ENCODE peak calls at places on chromosomes 11 and 22, in nine cellular contexts. One of them, this sample, is unnamed.

GRCh38 chr22:45961679-45962430 is 15.1 kb downstream of the WNT7B start:
- DNase-seq in psoas muscle: no peak
- DNase-seq in PC-9: peak; percentile 77
- DNase-seq in lower lobe of right lung: no peak
- DNase-seq in A549: no peak
- DNase-seq in fibroblast of mammary gland: no peak
- DNase-seq in Peyer's patch: no peak
- DNase-seq in neural crest cell: no peak
- DNase-seq in GM12865: no peak
- DNase-seq in this sample: no peak

GRCh38 chr22:23608583-23608982 is 23.5 kb downstream of the DRICH1 start:
- DNase-seq in psoas muscle: no peak
- DNase-seq in PC-9: no peak
- DNase-seq in lower lobe of right lung: no peak
- DNase-seq in A549: no peak
- DNase-seq in fibroblast of mammary gland: no peak
- DNase-seq in Peyer's patch: no peak
- DNase-seq in neural crest cell: peak; percentile 30
- DNase-seq in GM12865: no peak
- DNase-seq in this sample: no peak

GRCh38 chr11:15826008-15826650 is 530.2 kb downstream of the SOX6 start:
- DNase-seq in psoas muscle: no peak
- DNase-seq in PC-9: no peak
- DNase-seq in lower lobe of right lung: no peak
- DNase-seq in A549: no peak
- DNase-seq in fibroblast of mammary gland: no peak
- DNase-seq in Peyer's patch: no peak
- DNase-seq in neural crest cell: no peak
- DNase-seq in GM12865: no peak
- DNase-seq in this sample: no peak

GRCh38 chr22:41028841-41029240 is 63.6 kb upstream of the EP300 start:
- DNase-seq in psoas muscle: no peak
- DNase-seq in PC-9: peak; percentile 10
- DNase-seq in lower lobe of right lung: no peak
- DNase-seq in A549: no peak
- DNase-seq in fibroblast of mammary gland: peak; percentile 94
- DNase-seq in Peyer's patch: no peak
- DNase-seq in neural crest cell: no peak
- DNase-seq in GM12865: peak; percentile 18
- DNase-seq in this sample: no peak

GRCh38 chr22:25845985-25846745 is 104.2 kb downstream of the MYO18B start:
- DNase-seq in psoas muscle: no peak
- DNase-seq in PC-9: no peak
- DNase-seq in lower lobe of right lung: no peak
- DNase-seq in A549: no peak
- DNase-seq in fibroblast of mammary gland: no peak
- DNase-seq in Peyer's patch: no peak
- DNase-seq in neural crest cell: no peak
- DNase-seq in GM12865: peak; percentile 70
- DNase-seq in this sample: no peak

GRCh38 chr11:47941907-47942558 is 38.3 kb upstream of the PTPRJ start:
- DNase-seq in psoas muscle: no peak
- DNase-seq in PC-9: no peak
- DNase-seq in lower lobe of right lung: no peak
- DNase-seq in A549: no peak
- DNase-seq in fibroblast of mammary gland: no peak
- DNase-seq in Peyer's patch: no peak
- DNase-seq in neural crest cell: no peak
- DNase-seq in GM12865: peak; percentile 25
- DNase-seq in this sample: no peak

GRCh38 chr11:1832181-1832988 is 2.4 kb upstream of the SYT8 start:
- DNase-seq in psoas muscle: peak; percentile 66
- DNase-seq in PC-9: peak; percentile 56
- DNase-seq in lower lobe of right lung: peak; percentile 70
- DNase-seq in A549: peak; percentile 69
- DNase-seq in fibroblast of mammary gland: no peak
- DNase-seq in Peyer's patch: peak; percentile 77
- DNase-seq in neural crest cell: peak; percentile 78
- DNase-seq in GM12865: peak; percentile 38
- DNase-seq in this sample: no peak

GRCh38 chr22:49119551-49119952 is 708.1 kb downstream of the BRD1 start:
- DNase-seq in psoas muscle: peak; percentile 51
- DNase-seq in PC-9: no peak
- DNase-seq in lower lobe of right lung: no peak
- DNase-seq in A549: no peak
- DNase-seq in fibroblast of mammary gland: no peak
- DNase-seq in Peyer's patch: no peak
- DNase-seq in neural crest cell: no peak
- DNase-seq in GM12865: no peak
- DNase-seq in this sample: no peak

GRCh38 chr11:99739464-99740089 is 718.8 kb downstream of the CNTN5 start:
- DNase-seq in psoas muscle: no peak
- DNase-seq in PC-9: peak; percentile 3
- DNase-seq in lower lobe of right lung: no peak
- DNase-seq in A549: peak; percentile 3
- DNase-seq in fibroblast of mammary gland: peak; percentile 44
- DNase-seq in Peyer's patch: no peak
- DNase-seq in neural crest cell: peak; percentile 32
- DNase-seq in GM12865: peak; percentile 40
- DNase-seq in this sample: no peak

GRCh38 chr11:73072935-73073481 is 69.1 kb downstream of the FCHSD2 start:
- DNase-seq in psoas muscle: no peak
- DNase-seq in PC-9: peak; percentile 21
- DNase-seq in lower lobe of right lung: no peak
- DNase-seq in A549: peak; percentile 18
- DNase-seq in fibroblast of mammary gland: peak; percentile 31
- DNase-seq in Peyer's patch: no peak
- DNase-seq in neural crest cell: no peak
- DNase-seq in GM12865: peak; percentile 77
- DNase-seq in this sample: no peak

DNA sequence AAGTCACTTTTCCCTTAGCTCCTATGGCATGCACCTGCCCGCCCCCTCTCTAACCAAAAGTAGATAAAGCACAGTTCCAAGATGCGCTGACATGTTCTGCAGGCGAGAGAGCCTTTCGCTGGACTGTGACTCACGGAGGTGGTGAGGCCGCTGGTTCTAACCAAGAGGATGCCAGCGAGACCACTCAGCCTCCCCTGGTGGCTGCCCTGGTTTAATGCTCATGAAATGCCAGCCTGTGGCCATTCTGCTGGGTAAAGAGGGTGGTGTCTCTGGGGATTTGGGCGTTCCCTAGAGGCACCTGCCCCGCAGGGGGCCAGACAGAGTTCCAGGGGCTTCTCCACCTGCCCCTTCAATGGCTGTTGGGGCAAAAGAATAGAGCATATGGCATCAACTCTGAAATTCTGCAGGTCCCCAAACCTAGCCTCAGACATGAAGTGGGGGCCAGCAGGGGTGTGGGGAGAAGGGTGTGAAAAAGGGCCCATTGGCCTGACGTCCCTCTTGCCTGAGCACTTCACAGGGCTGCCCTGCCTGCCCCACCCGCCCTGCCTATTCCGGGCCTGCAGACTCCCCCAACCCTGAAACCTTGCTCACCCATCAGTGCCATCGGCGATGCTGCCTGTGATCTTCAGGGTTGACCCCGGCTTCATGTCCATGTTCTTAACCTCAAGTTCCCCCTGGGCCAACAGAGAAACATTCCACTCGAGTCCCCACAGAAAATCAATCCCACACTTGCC is 8.5 kb downstream of the LGALS2 start:
- DNase-seq in psoas muscle: no peak
- DNase-seq in PC-9: peak; percentile 33
- DNase-seq in lower lobe of right lung: no peak
- DNase-seq in A549: peak; percentile 62
- DNase-seq in fibroblast of mammary gland: no peak
- DNase-seq in Peyer's patch: no peak
- DNase-seq in neural crest cell: no peak
- DNase-seq in GM12865: no peak
- DNase-seq in this sample: no peak
- TF ChIP-seq CTCF in psoas muscle: no peak
- TF ChIP-seq CTCF in PC-9: peak; percentile 39
- TF ChIP-seq CTCF in lower lobe of right lung: no peak
- TF ChIP-seq CTCF in A549: no peak
- TF ChIP-seq CTCF in fibroblast of mammary gland: no peak
- TF ChIP-seq CTCF in Peyer's patch: no peak
- TF ChIP-seq CTCF in neural crest cell: no peak
- TF ChIP-seq CTCF in GM12865: no peak
- TF ChIP-seq CTCF in this sample: peak; percentile 49

GRCh38 chr11:112834277-112834755 is 126.9 kb upstream of the NCAM1 start:
- DNase-seq in psoas muscle: peak; percentile 61
- DNase-seq in PC-9: no peak
- DNase-seq in lower lobe of right lung: no peak
- DNase-seq in A549: no peak
- DNase-seq in fibroblast of mammary gland: no peak
- DNase-seq in Peyer's patch: no peak
- DNase-seq in neural crest cell: no peak
- DNase-seq in GM12865: no peak
- DNase-seq in this sample: no peak

GRCh38 chr11:112841719-112842118 is 119.5 kb upstream of the NCAM1 start:
- DNase-seq in psoas muscle: no peak
- DNase-seq in PC-9: no peak
- DNase-seq in lower lobe of right lung: no peak
- DNase-seq in A549: no peak
- DNase-seq in fibroblast of mammary gland: no peak
- DNase-seq in Peyer's patch: no peak
- DNase-seq in neural crest cell: no peak
- DNase-seq in GM12865: no peak
- DNase-seq in this sample: no peak

GRCh38 chr11:112839051-112839450 is 122.2 kb upstream of the NCAM1 start:
- DNase-seq in psoas muscle: no peak
- DNase-seq in PC-9: no peak
- DNase-seq in lower lobe of right lung: no peak
- DNase-seq in A549: no peak
- DNase-seq in fibroblast of mammary gland: no peak
- DNase-seq in Peyer's patch: no peak
- DNase-seq in neural crest cell: no peak
- DNase-seq in GM12865: no peak
- DNase-seq in this sample: no peak

GRCh38 chr11:112835556-112835955 is 125.7 kb upstream of the NCAM1 start:
- DNase-seq in psoas muscle: no peak
- DNase-seq in PC-9: no peak
- DNase-seq in lower lobe of right lung: no peak
- DNase-seq in A549: no peak
- DNase-seq in fibroblast of mammary gland: no peak
- DNase-seq in Peyer's patch: no peak
- DNase-seq in neural crest cell: no peak
- DNase-seq in GM12865: no peak
- DNase-seq in this sample: no peak

GRCh38 chr11:112837162-112837826 is 123.9 kb upstream of the NCAM1 start:
- DNase-seq in psoas muscle: no peak
- DNase-seq in PC-9: no peak
- DNase-seq in lower lobe of right lung: no peak
- DNase-seq in A549: no peak
- DNase-seq in fibroblast of mammary gland: no peak
- DNase-seq in Peyer's patch: no peak
- DNase-seq in neural crest cell: no peak
- DNase-seq in GM12865: peak; percentile 8
- DNase-seq in this sample: no peak
- TF ChIP-seq CTCF in psoas muscle: peak; percentile 12
- TF ChIP-seq CTCF in PC-9: peak; percentile 24
- TF ChIP-seq CTCF in lower lobe of right lung: no peak
- TF ChIP-seq CTCF in A549: no peak
- TF ChIP-seq CTCF in fibroblast of mammary gland: no peak
- TF ChIP-seq CTCF in Peyer's patch: no peak
- TF ChIP-seq CTCF in neural crest cell: no peak
- TF ChIP-seq CTCF in GM12865: no peak
- TF ChIP-seq CTCF in this sample: peak; percentile 33

DNA sequence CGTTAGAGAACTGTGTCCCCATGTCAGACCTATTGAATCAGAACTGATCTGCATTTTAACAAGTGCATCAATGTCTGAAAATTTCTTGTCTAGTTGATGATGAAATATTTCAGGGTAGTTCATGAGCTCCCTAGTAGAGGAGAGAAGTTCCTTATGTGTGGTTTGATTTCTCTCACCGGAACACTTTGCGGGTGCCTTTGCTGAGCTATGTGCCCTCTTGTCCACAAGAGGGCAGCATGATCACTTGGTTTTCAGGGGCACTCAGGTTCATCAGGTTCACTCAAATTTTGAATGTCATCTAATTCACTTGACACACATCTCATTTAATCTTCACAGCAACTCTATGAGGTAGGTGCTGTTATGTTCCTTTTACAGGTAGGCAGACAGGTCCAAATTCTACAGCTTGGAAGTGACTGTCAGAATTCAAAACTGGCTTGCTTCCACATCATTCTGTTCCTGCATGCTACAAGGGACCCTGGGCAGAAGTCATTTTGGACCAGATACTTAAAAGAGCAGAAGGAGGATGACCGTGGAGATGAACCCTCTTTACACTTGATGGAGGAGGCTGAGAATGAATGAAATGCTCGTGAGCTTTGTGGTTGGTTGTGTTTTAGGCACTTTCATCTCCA is 55.6 kb downstream of the P4HA3 start:
- DNase-seq in psoas muscle: peak; percentile 28
- DNase-seq in PC-9: peak; percentile 60
- DNase-seq in lower lobe of right lung: peak; percentile 50
- DNase-seq in A549: peak; percentile 74
- DNase-seq in fibroblast of mammary gland: peak; percentile 73
- DNase-seq in Peyer's patch: peak; percentile 78
- DNase-seq in neural crest cell: peak; percentile 44
- DNase-seq in GM12865: peak; percentile 67
- DNase-seq in this sample: no peak
- TF ChIP-seq CTCF in psoas muscle: peak; percentile 93
- TF ChIP-seq CTCF in PC-9: peak; percentile 97
- TF ChIP-seq CTCF in lower lobe of right lung: peak; percentile 93
- TF ChIP-seq CTCF in A549: peak; percentile 96
- TF ChIP-seq CTCF in fibroblast of mammary gland: peak; percentile 95
- TF ChIP-seq CTCF in Peyer's patch: peak; percentile 84
- TF ChIP-seq CTCF in neural crest cell: peak; percentile 94
- TF ChIP-seq CTCF in GM12865: peak; percentile 90
- TF ChIP-seq CTCF in this sample: peak; percentile 97

DNA sequence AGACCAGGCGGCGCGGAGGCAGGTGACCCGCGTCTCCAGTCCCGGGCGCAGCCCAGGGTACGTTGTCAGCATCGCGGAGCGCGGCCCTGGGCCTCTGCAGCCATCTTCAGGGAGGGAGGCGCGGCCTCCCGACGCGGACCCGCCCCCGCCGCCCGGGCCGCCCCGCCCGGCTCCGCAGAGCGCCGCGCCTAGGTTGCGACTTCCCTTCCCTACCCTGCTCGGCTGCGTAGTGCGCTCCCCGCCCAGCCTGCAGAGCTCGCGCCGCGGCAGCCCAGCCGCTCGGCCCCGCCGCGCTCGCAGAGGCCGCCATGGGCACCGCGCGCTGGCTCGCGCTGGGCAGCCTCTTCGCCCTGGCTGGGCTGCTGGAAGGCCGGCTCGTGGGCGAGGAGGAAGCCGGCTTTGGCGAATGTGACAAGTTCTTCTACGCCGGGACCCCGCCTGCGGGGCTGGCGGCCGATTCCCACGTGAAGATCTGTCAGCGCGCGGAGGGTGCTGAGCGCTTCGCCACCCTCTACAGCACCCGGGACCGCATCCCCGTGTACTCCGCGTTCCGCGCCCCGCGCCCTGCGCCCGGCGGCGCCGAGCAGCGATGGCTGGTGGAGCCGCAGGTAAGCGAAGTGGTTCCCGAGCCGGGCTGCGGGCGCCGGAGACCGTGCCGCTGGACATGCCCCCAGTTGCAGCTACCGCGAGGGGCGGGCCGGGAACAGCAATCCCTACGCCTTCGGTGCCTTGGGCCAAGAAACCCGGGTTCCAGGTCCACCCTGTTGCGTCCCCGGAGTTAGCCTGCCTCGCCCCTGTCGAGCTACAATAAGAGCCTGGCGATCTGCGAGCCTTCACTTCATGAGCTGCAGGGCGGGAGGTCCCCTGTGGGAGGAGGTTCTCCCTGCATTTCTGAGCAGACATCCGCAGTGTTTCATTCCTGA is at the start of gene ENDOD1:
- DNase-seq in psoas muscle: peak; percentile 86
- DNase-seq in PC-9: peak; percentile 81
- DNase-seq in lower lobe of right lung: peak; percentile 91
- DNase-seq in A549: peak; percentile 45
- DNase-seq in fibroblast of mammary gland: peak; percentile 73
- DNase-seq in Peyer's patch: peak; percentile 94
- DNase-seq in neural crest cell: peak; percentile 66
- DNase-seq in GM12865: peak; percentile 90
- DNase-seq in this sample: peak; percentile 95
- TF ChIP-seq CTCF in psoas muscle: no peak
- TF ChIP-seq CTCF in PC-9: peak; percentile 27
- TF ChIP-seq CTCF in lower lobe of right lung: no peak
- TF ChIP-seq CTCF in A549: no peak
- TF ChIP-seq CTCF in fibroblast of mammary gland: no peak
- TF ChIP-seq CTCF in Peyer's patch: no peak
- TF ChIP-seq CTCF in neural crest cell: peak; percentile 4
- TF ChIP-seq CTCF in GM12865: no peak
- TF ChIP-seq CTCF in this sample: peak; percentile 50